ENCODE peak calls at places on chromosomes 7 and 10, in ten cellular contexts. One of them, this sample, is unnamed.

GRCh38 chr7:4067874-4068273 is 614.2 kb upstream of the FOXK1 start:
- DNase-seq in colonic mucosa: no peak
- DNase-seq in stomach: peak; percentile 7
- DNase-seq in CD8-positive, alpha-beta memory T cell: no peak
- DNase-seq in brain microvascular endothelial cell: no peak
- DNase-seq in psoas muscle: no peak
- DNase-seq in PC-3: no peak
- DNase-seq in osteoblast: no peak
- DNase-seq in aorta: no peak
- DNase-seq in Peyer's patch: no peak
- DNase-seq in this sample: no peak

GRCh38 chr10:105579112-105579511 is 938.0 kb downstream of the SORCS3 start:
- DNase-seq in stomach: no peak
- DNase-seq in CD8-positive, alpha-beta memory T cell: no peak
- DNase-seq in osteoblast: no peak
- DNase-seq in PC-3: no peak
- DNase-seq in aorta: peak; percentile 52
- DNase-seq in psoas muscle: no peak
- DNase-seq in brain microvascular endothelial cell: no peak
- DNase-seq in colonic mucosa: no peak
- DNase-seq in Peyer's patch: no peak
- DNase-seq in this sample: no peak

GRCh38 chr7:137981668-137982067 is 20.2 kb downstream of the CREB3L2 start:
- DNase-seq in PC-3: no peak
- DNase-seq in colonic mucosa: no peak
- DNase-seq in brain microvascular endothelial cell: no peak
- DNase-seq in osteoblast: no peak
- DNase-seq in aorta: no peak
- DNase-seq in stomach: no peak
- DNase-seq in psoas muscle: no peak
- DNase-seq in CD8-positive, alpha-beta memory T cell: no peak
- DNase-seq in Peyer's patch: no peak
- DNase-seq in this sample: no peak

GRCh38 chr10:15230257-15230656 is 61.8 kb upstream of the NMT2 start:
- DNase-seq in CD8-positive, alpha-beta memory T cell: no peak
- DNase-seq in brain microvascular endothelial cell: no peak
- DNase-seq in aorta: no peak
- DNase-seq in Peyer's patch: no peak
- DNase-seq in osteoblast: no peak
- DNase-seq in psoas muscle: no peak
- DNase-seq in stomach: no peak
- DNase-seq in PC-3: no peak
- DNase-seq in colonic mucosa: no peak
- DNase-seq in this sample: no peak

GRCh38 chr7:158025651-158026600 is 561.7 kb downstream of the PTPRN2 start:
- DNase-seq in stomach: peak; percentile 17
- DNase-seq in osteoblast: no peak
- DNase-seq in aorta: no peak
- DNase-seq in brain microvascular endothelial cell: no peak
- DNase-seq in colonic mucosa: no peak
- DNase-seq in psoas muscle: no peak
- DNase-seq in Peyer's patch: peak; percentile 25
- DNase-seq in PC-3: no peak
- DNase-seq in CD8-positive, alpha-beta memory T cell: no peak
- DNase-seq in this sample: no peak

GRCh38 chr7:139691253-139691781 is 86.5 kb downstream of the HIPK2 start:
- DNase-seq in colonic mucosa: peak; percentile 71
- DNase-seq in psoas muscle: peak; percentile 69
- DNase-seq in aorta: no peak
- DNase-seq in osteoblast: peak; percentile 69
- DNase-seq in Peyer's patch: peak; percentile 66
- DNase-seq in brain microvascular endothelial cell: no peak
- DNase-seq in CD8-positive, alpha-beta memory T cell: no peak
- DNase-seq in stomach: peak; percentile 92
- DNase-seq in PC-3: no peak
- DNase-seq in this sample: no peak

GRCh38 chr7:85004402-85004801 is 182.5 kb downstream of the SEMA3D start:
- DNase-seq in colonic mucosa: no peak
- DNase-seq in Peyer's patch: no peak
- DNase-seq in osteoblast: no peak
- DNase-seq in brain microvascular endothelial cell: peak; percentile 23
- DNase-seq in stomach: no peak
- DNase-seq in psoas muscle: no peak
- DNase-seq in aorta: no peak
- DNase-seq in PC-3: no peak
- DNase-seq in CD8-positive, alpha-beta memory T cell: no peak
- DNase-seq in this sample: no peak

GRCh38 chr7:103952408-103952807 is 37.0 kb downstream of the RELN start:
- DNase-seq in stomach: no peak
- DNase-seq in colonic mucosa: no peak
- DNase-seq in Peyer's patch: no peak
- DNase-seq in brain microvascular endothelial cell: no peak
- DNase-seq in aorta: no peak
- DNase-seq in PC-3: no peak
- DNase-seq in CD8-positive, alpha-beta memory T cell: no peak
- DNase-seq in psoas muscle: no peak
- DNase-seq in osteoblast: no peak
- DNase-seq in this sample: no peak

GRCh38 chr10:5546891-5547683 is 22.3 kb downstream of the CALML3 start:
- DNase-seq in colonic mucosa: peak; percentile 89
- DNase-seq in osteoblast: peak; percentile 93
- DNase-seq in PC-3: peak; percentile 90
- DNase-seq in psoas muscle: peak; percentile 6
- DNase-seq in brain microvascular endothelial cell: peak; percentile 52
- DNase-seq in Peyer's patch: peak; percentile 90
- DNase-seq in aorta: peak; percentile 74
- DNase-seq in stomach: peak; percentile 85
- DNase-seq in CD8-positive, alpha-beta memory T cell: no peak
- DNase-seq in this sample: no peak
- H3K4me3 ChIP-seq in colonic mucosa: no peak overlapping the region
- H3K4me3 ChIP-seq in osteoblast: no peak overlapping the region
- H3K4me3 ChIP-seq in PC-3: peak overlapping the region; percentile 46
- H3K4me3 ChIP-seq in psoas muscle: peak overlapping the region; percentile 36
- H3K4me3 ChIP-seq in brain microvascular endothelial cell: no peak overlapping the region
- H3K4me3 ChIP-seq in Peyer's patch: peak overlapping the region; percentile 27
- H3K4me3 ChIP-seq in aorta: no peak overlapping the region
- H3K4me3 ChIP-seq in stomach: no peak overlapping the region
- H3K4me3 ChIP-seq in CD8-positive, alpha-beta memory T cell: no peak overlapping the region
- H3K4me3 ChIP-seq in this sample: no peak overlapping the region

DNA sequence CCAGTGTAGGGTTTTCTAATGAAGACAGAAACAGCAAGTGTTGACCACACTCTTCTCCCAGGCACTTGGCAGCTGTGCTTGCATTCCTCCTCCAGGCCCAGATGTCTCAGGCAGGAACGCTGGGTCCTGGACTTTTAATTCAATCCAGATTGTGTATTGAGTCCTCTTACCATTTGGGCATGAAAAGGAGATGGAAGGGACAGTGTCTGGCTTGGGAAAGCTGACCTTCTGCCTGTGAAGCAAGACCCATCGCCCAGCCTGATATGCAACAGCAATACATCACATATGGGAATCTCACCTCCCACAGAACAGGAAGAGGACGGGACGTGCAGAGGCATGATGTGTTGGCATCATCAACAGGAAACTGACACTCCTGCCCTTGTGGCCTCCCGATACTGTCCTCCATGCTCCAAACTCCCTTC is 174.4 kb upstream of the LYZL2 start:
- DNase-seq in colonic mucosa: no peak
- DNase-seq in psoas muscle: peak; percentile 73
- DNase-seq in stomach: no peak
- DNase-seq in PC-3: no peak
- DNase-seq in brain microvascular endothelial cell: no peak
- DNase-seq in CD8-positive, alpha-beta memory T cell: no peak
- DNase-seq in osteoblast: peak; percentile 83
- DNase-seq in Peyer's patch: peak; percentile 56
- DNase-seq in aorta: no peak
- DNase-seq in this sample: peak; percentile 64
- H3K27ac ChIP-seq in colonic mucosa: no peak overlapping the region
- H3K27ac ChIP-seq in psoas muscle: peak overlapping the region; percentile 41
- H3K27ac ChIP-seq in stomach: peak overlapping the region; percentile 66
- H3K27ac ChIP-seq in PC-3: no peak overlapping the region
- H3K27ac ChIP-seq in brain microvascular endothelial cell: no peak overlapping the region
- H3K27ac ChIP-seq in CD8-positive, alpha-beta memory T cell: no peak overlapping the region
- H3K27ac ChIP-seq in osteoblast: peak overlapping the region; percentile 24
- H3K27ac ChIP-seq in Peyer's patch: peak overlapping the region; percentile 47
- H3K27ac ChIP-seq in aorta: no peak overlapping the region
- H3K27ac ChIP-seq in this sample: no peak overlapping the region

GRCh38 chr10:92822060-92822634 is 26.2 kb upstream of the EXOC6 start:
- DNase-seq in CD8-positive, alpha-beta memory T cell: no peak
- DNase-seq in Peyer's patch: no peak
- DNase-seq in colonic mucosa: no peak
- DNase-seq in brain microvascular endothelial cell: peak; percentile 76
- DNase-seq in aorta: no peak
- DNase-seq in psoas muscle: no peak
- DNase-seq in PC-3: peak; percentile 85
- DNase-seq in osteoblast: peak; percentile 69
- DNase-seq in stomach: no peak
- DNase-seq in this sample: no peak
- H3K4me3 ChIP-seq in CD8-positive, alpha-beta memory T cell: no peak overlapping the region
- H3K4me3 ChIP-seq in Peyer's patch: no peak overlapping the region
- H3K4me3 ChIP-seq in colonic mucosa: no peak overlapping the region
- H3K4me3 ChIP-seq in brain microvascular endothelial cell: no peak overlapping the region
- H3K4me3 ChIP-seq in aorta: no peak overlapping the region
- H3K4me3 ChIP-seq in psoas muscle: no peak overlapping the region
- H3K4me3 ChIP-seq in PC-3: peak overlapping the region; percentile 41
- H3K4me3 ChIP-seq in osteoblast: peak overlapping the region; percentile 22
- H3K4me3 ChIP-seq in stomach: no peak overlapping the region
- H3K4me3 ChIP-seq in this sample: no peak overlapping the region

DNA sequence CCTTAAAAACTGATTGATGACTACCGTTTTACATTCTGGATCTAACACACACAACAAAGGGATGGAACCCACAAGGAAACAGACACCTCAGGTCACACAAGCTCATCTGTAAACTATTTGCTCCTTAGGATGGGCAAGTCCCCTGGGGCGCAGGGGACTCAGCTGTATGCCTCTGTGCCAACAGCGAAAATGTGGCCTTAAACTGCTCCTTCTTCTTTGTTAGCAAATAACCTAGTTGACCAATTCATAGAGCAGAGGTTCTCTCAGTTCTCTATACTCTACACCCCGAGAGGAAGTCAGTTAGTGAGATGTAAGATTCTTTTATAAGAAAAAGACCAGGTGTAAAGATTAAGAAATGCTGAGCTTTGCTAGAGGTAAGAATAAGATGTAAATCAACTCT is 181.9 kb upstream of the PRSS58 start:
- DNase-seq in PC-3: peak; percentile 37
- DNase-seq in Peyer's patch: no peak
- DNase-seq in psoas muscle: no peak
- DNase-seq in brain microvascular endothelial cell: no peak
- DNase-seq in colonic mucosa: no peak
- DNase-seq in CD8-positive, alpha-beta memory T cell: no peak
- DNase-seq in stomach: no peak
- DNase-seq in aorta: no peak
- DNase-seq in osteoblast: no peak
- DNase-seq in this sample: no peak
- H3K27ac ChIP-seq in PC-3: peak overlapping the region; percentile 56
- H3K27ac ChIP-seq in Peyer's patch: no peak overlapping the region
- H3K27ac ChIP-seq in psoas muscle: no peak overlapping the region
- H3K27ac ChIP-seq in brain microvascular endothelial cell: peak overlapping the region; percentile 0
- H3K27ac ChIP-seq in colonic mucosa: no peak overlapping the region
- H3K27ac ChIP-seq in CD8-positive, alpha-beta memory T cell: no peak overlapping the region
- H3K27ac ChIP-seq in stomach: no peak overlapping the region
- H3K27ac ChIP-seq in aorta: no peak overlapping the region
- H3K27ac ChIP-seq in osteoblast: peak overlapping the region; percentile 3
- H3K27ac ChIP-seq in this sample: no peak overlapping the region

DNA sequence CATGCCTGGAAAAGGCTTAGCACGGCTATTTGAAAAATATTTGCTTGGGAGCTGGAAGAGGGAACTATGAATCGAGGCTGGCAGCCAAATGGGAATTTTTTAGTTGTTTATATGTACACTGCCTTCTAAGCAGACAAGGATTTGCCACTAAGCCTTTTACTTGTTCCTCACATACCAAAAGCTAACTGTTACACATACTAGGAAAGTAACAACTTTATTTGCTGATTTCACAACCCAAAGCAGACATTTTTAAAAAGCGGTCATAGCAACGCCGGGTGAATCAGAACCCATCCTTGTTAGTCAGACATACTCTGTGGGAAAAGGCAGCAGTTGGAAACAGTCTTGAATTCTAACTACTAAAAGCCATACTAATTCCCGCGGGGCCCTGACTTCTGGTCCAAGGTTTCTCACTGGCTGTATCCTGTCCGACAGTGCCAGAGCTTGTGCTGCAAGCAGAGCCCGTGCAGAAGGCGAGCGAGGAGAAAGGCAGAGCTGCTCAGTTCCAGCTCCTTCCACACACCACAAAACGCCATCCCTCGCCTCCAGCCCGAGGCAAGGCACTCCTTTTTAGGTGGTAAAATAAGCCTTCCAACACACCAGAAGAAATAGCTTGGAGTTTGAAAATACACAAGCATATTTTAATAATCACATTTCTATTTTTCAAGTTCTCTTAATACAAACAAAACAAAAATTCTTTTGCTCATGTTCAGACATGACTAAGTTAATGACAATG is 89.2 kb downstream of the RNF216 start:
- DNase-seq in psoas muscle: peak; percentile 89
- DNase-seq in brain microvascular endothelial cell: peak; percentile 97
- DNase-seq in Peyer's patch: peak; percentile 70
- DNase-seq in osteoblast: peak; percentile 90
- DNase-seq in colonic mucosa: peak; percentile 54
- DNase-seq in aorta: peak; percentile 94
- DNase-seq in PC-3: peak; percentile 93
- DNase-seq in stomach: peak; percentile 37
- DNase-seq in CD8-positive, alpha-beta memory T cell: no peak
- DNase-seq in this sample: peak; percentile 87
- H3K4me3 ChIP-seq in psoas muscle: peak overlapping the region; percentile 30
- H3K4me3 ChIP-seq in brain microvascular endothelial cell: peak overlapping the region; percentile 29
- H3K4me3 ChIP-seq in Peyer's patch: no peak overlapping the region
- H3K4me3 ChIP-seq in osteoblast: peak overlapping the region; percentile 50
- H3K4me3 ChIP-seq in colonic mucosa: no peak overlapping the region
- H3K4me3 ChIP-seq in aorta: no peak overlapping the region
- H3K4me3 ChIP-seq in PC-3: peak overlapping the region; percentile 62
- H3K4me3 ChIP-seq in stomach: no peak overlapping the region
- H3K4me3 ChIP-seq in CD8-positive, alpha-beta memory T cell: no peak overlapping the region
- H3K4me3 ChIP-seq in this sample: no peak overlapping the region

GRCh38 chr7:38482521-38482920 is 148.7 kb downstream of the AMPH start:
- DNase-seq in psoas muscle: no peak
- DNase-seq in Peyer's patch: no peak
- DNase-seq in CD8-positive, alpha-beta memory T cell: no peak
- DNase-seq in aorta: no peak
- DNase-seq in PC-3: peak; percentile 53
- DNase-seq in colonic mucosa: no peak
- DNase-seq in brain microvascular endothelial cell: no peak
- DNase-seq in osteoblast: no peak
- DNase-seq in stomach: no peak
- DNase-seq in this sample: no peak
- H3K27ac ChIP-seq in psoas muscle: no peak overlapping the region
- H3K27ac ChIP-seq in Peyer's patch: no peak overlapping the region
- H3K27ac ChIP-seq in CD8-positive, alpha-beta memory T cell: no peak overlapping the region
- H3K27ac ChIP-seq in aorta: no peak overlapping the region
- H3K27ac ChIP-seq in PC-3: peak overlapping the region; percentile 40
- H3K27ac ChIP-seq in colonic mucosa: no peak overlapping the region
- H3K27ac ChIP-seq in brain microvascular endothelial cell: no peak overlapping the region
- H3K27ac ChIP-seq in osteoblast: no peak overlapping the region
- H3K27ac ChIP-seq in stomach: no peak overlapping the region
- H3K27ac ChIP-seq in this sample: no peak overlapping the region

This sample was measured in testis.